ENCODE peak calls at places on chromosomes 12 and 14, in eight cellular contexts. One of them, this sample, is unnamed.

GRCh38 chr12:131860472-131861260 is 32.5 kb downstream of the MMP17 start:
- DNase-seq in HFF-Myc: no peak
- DNase-seq in IMR-90: peak; percentile 57
- DNase-seq in brain microvascular endothelial cell: peak; percentile 58
- DNase-seq in right cardiac atrium: peak; percentile 70
- DNase-seq in cardiac fibroblast: peak; percentile 65
- DNase-seq in GM12864: no peak
- DNase-seq in lung: peak; percentile 57
- DNase-seq in this sample: peak; percentile 37

GRCh38 chr12:46473634-46474201 is 101.1 kb upstream of the SLC38A2 start:
- DNase-seq in HFF-Myc: peak; percentile 85
- DNase-seq in IMR-90: peak; percentile 94
- DNase-seq in brain microvascular endothelial cell: peak; percentile 90
- DNase-seq in right cardiac atrium: peak; percentile 79
- DNase-seq in cardiac fibroblast: peak; percentile 97
- DNase-seq in GM12864: no peak
- DNase-seq in lung: peak; percentile 77
- DNase-seq in this sample: no peak

GRCh38 chr14:68935761-68936209 is 43.3 kb downstream of the ACTN1 start:
- DNase-seq in HFF-Myc: no peak
- DNase-seq in IMR-90: no peak
- DNase-seq in brain microvascular endothelial cell: no peak
- DNase-seq in right cardiac atrium: peak; percentile 79
- DNase-seq in cardiac fibroblast: peak; percentile 84
- DNase-seq in GM12864: no peak
- DNase-seq in lung: no peak
- DNase-seq in this sample: no peak

GRCh38 chr12:84642201-84642600 is 270.4 kb downstream of the SLC6A15 start:
- DNase-seq in HFF-Myc: no peak
- DNase-seq in IMR-90: peak; percentile 22
- DNase-seq in brain microvascular endothelial cell: no peak
- DNase-seq in right cardiac atrium: no peak
- DNase-seq in cardiac fibroblast: no peak
- DNase-seq in GM12864: no peak
- DNase-seq in lung: no peak
- DNase-seq in this sample: no peak

GRCh38 chr12:57190037-57190436 is 26.6 kb upstream of the NXPH4 start:
- DNase-seq in HFF-Myc: no peak
- DNase-seq in IMR-90: no peak
- DNase-seq in brain microvascular endothelial cell: no peak
- DNase-seq in right cardiac atrium: no peak
- DNase-seq in cardiac fibroblast: peak; percentile 65
- DNase-seq in GM12864: no peak
- DNase-seq in lung: peak; percentile 70
- DNase-seq in this sample: no peak

GRCh38 chr12:46154221-46154975 is 114.4 kb downstream of the SLC38A1 start:
- DNase-seq in HFF-Myc: peak; percentile 27
- DNase-seq in IMR-90: peak; percentile 81
- DNase-seq in brain microvascular endothelial cell: peak; percentile 40
- DNase-seq in right cardiac atrium: no peak
- DNase-seq in cardiac fibroblast: peak; percentile 45
- DNase-seq in GM12864: no peak
- DNase-seq in lung: no peak
- DNase-seq in this sample: no peak

GRCh38 chr14:59280961-59281360 is 92.5 kb downstream of the DAAM1 start:
- DNase-seq in HFF-Myc: no peak
- DNase-seq in IMR-90: no peak
- DNase-seq in brain microvascular endothelial cell: no peak
- DNase-seq in right cardiac atrium: no peak
- DNase-seq in cardiac fibroblast: no peak
- DNase-seq in GM12864: no peak
- DNase-seq in lung: no peak
- DNase-seq in this sample: no peak

GRCh38 chr12:101759396-101760047 is 20.3 kb upstream of the SYCP3 start:
- DNase-seq in HFF-Myc: peak; percentile 5
- DNase-seq in IMR-90: peak; percentile 35
- DNase-seq in brain microvascular endothelial cell: peak; percentile 16
- DNase-seq in right cardiac atrium: no peak
- DNase-seq in cardiac fibroblast: peak; percentile 49
- DNase-seq in GM12864: no peak
- DNase-seq in lung: no peak
- DNase-seq in this sample: no peak

GRCh38 chr12:60257063-60257462 is 661.2 kb downstream of the SLC16A7 start:
- DNase-seq in HFF-Myc: peak; percentile 52
- DNase-seq in IMR-90: peak; percentile 86
- DNase-seq in brain microvascular endothelial cell: peak; percentile 80
- DNase-seq in right cardiac atrium: no peak
- DNase-seq in cardiac fibroblast: peak; percentile 68
- DNase-seq in GM12864: no peak
- DNase-seq in lung: no peak
- DNase-seq in this sample: no peak

GRCh38 chr12:23950011-23950774 is 723 bp upstream of the SOX5 start:
- DNase-seq in HFF-Myc: no peak
- DNase-seq in IMR-90: peak; percentile 16
- DNase-seq in brain microvascular endothelial cell: peak; percentile 13
- DNase-seq in right cardiac atrium: peak; percentile 17
- DNase-seq in cardiac fibroblast: peak; percentile 33
- DNase-seq in GM12864: no peak
- DNase-seq in lung: no peak
- DNase-seq in this sample: no peak

GRCh38 chr14:67853748-67854147 is 34.2 kb downstream of the RAD51B start:
- DNase-seq in HFF-Myc: no peak
- DNase-seq in IMR-90: no peak
- DNase-seq in brain microvascular endothelial cell: no peak
- DNase-seq in right cardiac atrium: no peak
- DNase-seq in cardiac fibroblast: no peak
- DNase-seq in GM12864: no peak
- DNase-seq in lung: no peak
- DNase-seq in this sample: no peak

GRCh38 chr14:71523630-71524320 is 408.5 kb upstream of the RGS6 start:
- DNase-seq in HFF-Myc: peak; percentile 43
- DNase-seq in IMR-90: peak; percentile 42
- DNase-seq in brain microvascular endothelial cell: no peak
- DNase-seq in right cardiac atrium: no peak
- DNase-seq in cardiac fibroblast: no peak
- DNase-seq in GM12864: peak; percentile 57
- DNase-seq in lung: no peak
- DNase-seq in this sample: no peak

GRCh38 chr12:67077617-67078016 is 191.5 kb upstream of the CAND1 start:
- DNase-seq in HFF-Myc: no peak
- DNase-seq in IMR-90: peak; percentile 25
- DNase-seq in brain microvascular endothelial cell: peak; percentile 23
- DNase-seq in right cardiac atrium: no peak
- DNase-seq in cardiac fibroblast: no peak
- DNase-seq in GM12864: no peak
- DNase-seq in lung: no peak
- DNase-seq in this sample: no peak

GRCh38 chr12:79983492-79983891 is 48.6 kb upstream of the PPP1R12A start:
- DNase-seq in HFF-Myc: peak; percentile 82
- DNase-seq in IMR-90: peak; percentile 78
- DNase-seq in brain microvascular endothelial cell: peak; percentile 18
- DNase-seq in right cardiac atrium: no peak
- DNase-seq in cardiac fibroblast: peak; percentile 66
- DNase-seq in GM12864: no peak
- DNase-seq in lung: no peak
- DNase-seq in this sample: no peak

GRCh38 chr12:131833896-131834641 is 5.9 kb downstream of the MMP17 start:
- DNase-seq in HFF-Myc: no peak
- DNase-seq in IMR-90: peak; percentile 37
- DNase-seq in brain microvascular endothelial cell: no peak
- DNase-seq in right cardiac atrium: no peak
- DNase-seq in cardiac fibroblast: peak; percentile 21
- DNase-seq in GM12864: no peak
- DNase-seq in lung: no peak
- DNase-seq in this sample: no peak

GRCh38 chr12:112107728-112108447 is 695 bp downstream of the NAA25 start:
- DNase-seq in HFF-Myc: no peak
- DNase-seq in IMR-90: no peak
- DNase-seq in brain microvascular endothelial cell: no peak
- DNase-seq in right cardiac atrium: peak; percentile 72
- DNase-seq in cardiac fibroblast: no peak
- DNase-seq in GM12864: no peak
- DNase-seq in lung: peak; percentile 33
- DNase-seq in this sample: no peak

GRCh38 chr12:109726511-109727038 is 12.9 kb downstream of the FAM222A start:
- DNase-seq in HFF-Myc: no peak
- DNase-seq in IMR-90: no peak
- DNase-seq in brain microvascular endothelial cell: no peak
- DNase-seq in right cardiac atrium: no peak
- DNase-seq in cardiac fibroblast: no peak
- DNase-seq in GM12864: no peak
- DNase-seq in lung: no peak
- DNase-seq in this sample: no peak

GRCh38 chr12:87930033-87930432 is 99.2 kb downstream of the C12orf50 start:
- DNase-seq in HFF-Myc: no peak
- DNase-seq in IMR-90: peak; percentile 92
- DNase-seq in brain microvascular endothelial cell: peak; percentile 85
- DNase-seq in right cardiac atrium: no peak
- DNase-seq in cardiac fibroblast: peak; percentile 32
- DNase-seq in GM12864: no peak
- DNase-seq in lung: no peak
- DNase-seq in this sample: no peak

GRCh38 chr12:83322816-83323215 is 636.1 kb downstream of the TMTC2 start:
- DNase-seq in HFF-Myc: no peak
- DNase-seq in IMR-90: no peak
- DNase-seq in brain microvascular endothelial cell: no peak
- DNase-seq in right cardiac atrium: no peak
- DNase-seq in cardiac fibroblast: no peak
- DNase-seq in GM12864: no peak
- DNase-seq in lung: no peak
- DNase-seq in this sample: no peak

DNA sequence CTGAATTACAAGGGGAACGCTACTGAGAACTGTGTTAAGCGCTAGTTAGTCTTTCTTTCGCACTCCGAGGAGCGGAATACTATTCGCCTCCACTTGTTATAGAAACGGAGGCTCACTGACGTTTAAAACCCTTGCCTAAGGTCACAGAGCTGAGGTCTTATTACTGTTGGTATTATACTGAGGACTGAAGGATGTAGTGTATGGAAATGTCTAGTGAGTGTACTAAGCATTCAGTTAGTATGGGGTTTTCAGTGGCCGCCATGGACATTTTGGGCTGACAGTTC is 826 bp downstream of the ACADS start:
- DNase-seq in HFF-Myc: no peak
- DNase-seq in IMR-90: no peak
- DNase-seq in brain microvascular endothelial cell: no peak
- DNase-seq in right cardiac atrium: no peak
- DNase-seq in cardiac fibroblast: no peak
- DNase-seq in GM12864: no peak
- DNase-seq in lung: no peak
- DNase-seq in this sample: no peak
- H3K4me3 ChIP-seq in HFF-Myc: peak overlapping the region; percentile 58
- H3K4me3 ChIP-seq in IMR-90: no peak overlapping the region
- H3K4me3 ChIP-seq in brain microvascular endothelial cell: no peak overlapping the region
- H3K4me3 ChIP-seq in right cardiac atrium: peak overlapping the region; percentile 58
- H3K4me3 ChIP-seq in cardiac fibroblast: no peak overlapping the region
- H3K4me3 ChIP-seq in GM12864: peak overlapping the region; percentile 67
- H3K4me3 ChIP-seq in lung: peak overlapping the region; percentile 83
- H3K4me3 ChIP-seq in this sample: no peak overlapping the region

DNA sequence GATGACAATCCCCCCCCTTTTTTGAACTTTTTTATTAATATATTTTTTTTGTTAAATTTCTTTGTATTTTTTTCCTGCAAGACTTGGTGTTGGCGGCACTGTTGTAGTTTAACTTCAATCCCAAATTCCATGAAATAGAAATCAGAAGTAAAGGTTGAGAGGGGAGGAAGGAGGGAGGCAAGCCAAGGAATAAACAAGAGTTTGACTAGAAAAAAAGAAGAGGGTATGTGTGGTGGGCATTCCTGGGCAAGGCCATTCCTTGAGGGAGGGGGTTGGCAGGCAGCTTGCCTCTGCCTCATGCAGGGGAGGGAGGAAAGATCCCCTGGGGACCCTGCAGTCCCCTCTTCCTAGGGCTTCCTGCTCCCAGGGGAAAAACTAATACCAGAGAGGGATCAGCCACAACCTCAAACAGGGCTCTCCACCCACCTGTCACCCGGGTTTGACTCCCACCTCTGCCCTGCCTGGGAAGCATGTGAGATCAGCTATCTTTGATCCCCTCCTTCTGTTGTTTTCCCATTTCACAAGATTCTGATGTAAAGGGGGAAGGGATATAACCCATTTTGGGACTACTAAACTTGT is 519 bp upstream of the AP1G2 start:
- DNase-seq in HFF-Myc: no peak
- DNase-seq in IMR-90: no peak
- DNase-seq in brain microvascular endothelial cell: no peak
- DNase-seq in right cardiac atrium: no peak
- DNase-seq in cardiac fibroblast: no peak
- DNase-seq in GM12864: no peak
- DNase-seq in lung: no peak
- DNase-seq in this sample: no peak
- H3K4me3 ChIP-seq in HFF-Myc: peak overlapping the region; percentile 48
- H3K4me3 ChIP-seq in IMR-90: peak overlapping the region; percentile 63
- H3K4me3 ChIP-seq in brain microvascular endothelial cell: no peak overlapping the region
- H3K4me3 ChIP-seq in right cardiac atrium: no peak overlapping the region
- H3K4me3 ChIP-seq in cardiac fibroblast: peak overlapping the region; percentile 64
- H3K4me3 ChIP-seq in GM12864: peak overlapping the region; percentile 86
- H3K4me3 ChIP-seq in lung: no peak overlapping the region
- H3K4me3 ChIP-seq in this sample: no peak overlapping the region

GRCh38 chr14:50051106-50051505 is 65.3 kb downstream of the VCPKMT start:
- DNase-seq in HFF-Myc: no peak
- DNase-seq in IMR-90: no peak
- DNase-seq in brain microvascular endothelial cell: no peak
- DNase-seq in right cardiac atrium: no peak
- DNase-seq in cardiac fibroblast: no peak
- DNase-seq in GM12864: no peak
- DNase-seq in lung: no peak
- DNase-seq in this sample: no peak
- H3K4me3 ChIP-seq in HFF-Myc: no peak overlapping the region
- H3K4me3 ChIP-seq in IMR-90: no peak overlapping the region
- H3K4me3 ChIP-seq in brain microvascular endothelial cell: no peak overlapping the region
- H3K4me3 ChIP-seq in right cardiac atrium: no peak overlapping the region
- H3K4me3 ChIP-seq in cardiac fibroblast: no peak overlapping the region
- H3K4me3 ChIP-seq in GM12864: no peak overlapping the region
- H3K4me3 ChIP-seq in lung: no peak overlapping the region
- H3K4me3 ChIP-seq in this sample: no peak overlapping the region

GRCh38 chr12:77845831-77846230 is 15.1 kb downstream of the NAV3 start:
- DNase-seq in HFF-Myc: peak; percentile 22
- DNase-seq in IMR-90: peak; percentile 44
- DNase-seq in brain microvascular endothelial cell: peak; percentile 52
- DNase-seq in right cardiac atrium: no peak
- DNase-seq in cardiac fibroblast: peak; percentile 42
- DNase-seq in GM12864: no peak
- DNase-seq in lung: no peak
- DNase-seq in this sample: no peak

GRCh38 chr12:77847060-77847541 is 16.4 kb downstream of the NAV3 start:
- DNase-seq in HFF-Myc: no peak
- DNase-seq in IMR-90: peak; percentile 1
- DNase-seq in brain microvascular endothelial cell: no peak
- DNase-seq in right cardiac atrium: no peak
- DNase-seq in cardiac fibroblast: peak; percentile 64
- DNase-seq in GM12864: peak; percentile 31
- DNase-seq in lung: no peak
- DNase-seq in this sample: no peak

GRCh38 chr12:77850698-77851097 is 20.0 kb downstream of the NAV3 start:
- DNase-seq in HFF-Myc: no peak
- DNase-seq in IMR-90: no peak
- DNase-seq in brain microvascular endothelial cell: no peak
- DNase-seq in right cardiac atrium: no peak
- DNase-seq in cardiac fibroblast: no peak
- DNase-seq in GM12864: no peak
- DNase-seq in lung: no peak
- DNase-seq in this sample: no peak

GRCh38 chr12:77842430-77842829 is 11.7 kb downstream of the NAV3 start:
- DNase-seq in HFF-Myc: no peak
- DNase-seq in IMR-90: no peak
- DNase-seq in brain microvascular endothelial cell: no peak
- DNase-seq in right cardiac atrium: no peak
- DNase-seq in cardiac fibroblast: peak; percentile 12
- DNase-seq in GM12864: no peak
- DNase-seq in lung: no peak
- DNase-seq in this sample: no peak

GRCh38 chr12:77847665-77848431 is 17.2 kb downstream of the NAV3 start:
- DNase-seq in HFF-Myc: peak; percentile 66
- DNase-seq in IMR-90: peak; percentile 82
- DNase-seq in brain microvascular endothelial cell: peak; percentile 52
- DNase-seq in right cardiac atrium: no peak
- DNase-seq in cardiac fibroblast: peak; percentile 68
- DNase-seq in GM12864: no peak
- DNase-seq in lung: no peak
- DNase-seq in this sample: no peak
- H3K4me3 ChIP-seq in HFF-Myc: no peak overlapping the region
- H3K4me3 ChIP-seq in IMR-90: no peak overlapping the region
- H3K4me3 ChIP-seq in brain microvascular endothelial cell: no peak overlapping the region
- H3K4me3 ChIP-seq in right cardiac atrium: peak overlapping the region; percentile 15
- H3K4me3 ChIP-seq in cardiac fibroblast: no peak overlapping the region
- H3K4me3 ChIP-seq in GM12864: no peak overlapping the region
- H3K4me3 ChIP-seq in lung: no peak overlapping the region
- H3K4me3 ChIP-seq in this sample: no peak overlapping the region